ENCODE peak calls at places on chromosomes 11 and 22, in seven cellular contexts. K, E, L, O, I, N and S are unnamed samples.
A peak's percentile ranks its signal among the peaks of the same experiment; 100 is the strongest.

GRCh38 chr22:26681395-26681821 is 24.0 kb downstream of the MIAT start:
- DNase-seq in L (peak; percentile 53), I (peak; percentile 77), E (no peak), N (peak; percentile 76), K (peak; percentile 83), O (no peak), S (peak; percentile 85)

GRCh38 chr11:121503056-121503455 is 50.3 kb upstream of the SORL1-AS1 start:
- DNase-seq in K (no peak), L (no peak), N (no peak), O (peak; percentile 28), I (no peak), E (no peak), S (no peak)

GRCh38 chr11:27141576-27141975 is 101.0 kb downstream of the BBOX1 start:
- DNase-seq in N (no peak), O (no peak), L (no peak), E (no peak), I (no peak), K (no peak), S (no peak)

GRCh38 chr22:29014773-29015172 is 46.9 kb downstream of the C22orf31 start:
- DNase-seq in I (no peak), O (no peak), N (no peak), K (no peak), E (no peak), L (no peak), S (no peak)

GRCh38 chr22:36756746-36757607 is 18.9 kb downstream of the IFT27 start:
- DNase-seq in E (no peak), I (peak; percentile 25), L (peak; percentile 51), N (no peak), O (no peak), K (no peak), S (no peak)

GRCh38 chr11:15918212-15918611 is 438.1 kb downstream of the SOX6 start:
- DNase-seq in I (no peak), N (no peak), K (peak; percentile 20), E (no peak), L (peak; percentile 17), O (no peak), S (no peak)

GRCh38 chr11:113504586-113504985 is 29.4 kb upstream of the DRD2 start:
- DNase-seq in N (no peak), I (no peak), E (no peak), O (no peak), L (no peak), K (no peak), S (peak; percentile 6)

GRCh38 chr11:34194576-34195335 is 89.3 kb downstream of the NAT10 start:
- DNase-seq in K (peak; percentile 39), O (no peak), N (no peak), I (peak; percentile 57), L (no peak), E (no peak), S (no peak)

GRCh38 chr11:112248216-112248615 is 12.4 kb downstream of the PLET1 start:
- DNase-seq in K (no peak), L (no peak), N (no peak), E (no peak), I (no peak), O (peak; percentile 59), S (no peak)

GRCh38 chr11:64859542-64860414 is 15.3 kb upstream of the CDC42BPG start:
- DNase-seq in E (no peak), K (no peak), L (no peak), O (no peak), N (no peak), I (no peak), S (no peak)

GRCh38 chr11:119055901-119056300 is 1.1 kb downstream of the HYOU1 start:
- DNase-seq in E (peak; percentile 42), L (no peak), K (peak; percentile 32), N (no peak), I (no peak), O (peak; percentile 36), S (peak; percentile 8)

GRCh38 chr11:109794501-109794900 is 298.7 kb upstream of the ZC3H12C start:
- DNase-seq in L (no peak), I (no peak), O (no peak), E (no peak), K (no peak), N (no peak), S (no peak)

GRCh38 chr11:131246589-131247164 is 123.7 kb upstream of the NTM start:
- DNase-seq in L (no peak), N (peak; percentile 34), O (peak; percentile 33), E (no peak), K (peak; percentile 81), I (peak; percentile 86), S (no peak)

GRCh38 chr11:45407226-45407625 is 121.1 kb upstream of the SYT13 start:
- DNase-seq in L (no peak), N (no peak), E (no peak), O (no peak), I (no peak), K (no peak), S (no peak)

GRCh38 chr11:132895340-132895739 is 637.0 kb downstream of the OPCML start:
- DNase-seq in O (peak; percentile 85), E (no peak), I (no peak), L (no peak), K (no peak), N (no peak), S (peak; percentile 7)

GRCh38 chr11:125402436-125402835 is 93.6 kb downstream of the FEZ1 start:
- DNase-seq in O (peak; percentile 15), I (no peak), E (no peak), K (no peak), N (no peak), L (no peak), S (peak; percentile 49)

GRCh38 chr11:128210148-128210940 is 377.0 kb downstream of the ETS1 start:
- DNase-seq in K (no peak), N (peak; percentile 58), E (peak; percentile 98), L (no peak), I (peak; percentile 53), O (peak; percentile 100), S (peak; percentile 94)

GRCh38 chr11:20536784-20537183 is 62.6 kb upstream of the SLC6A5 start:
- DNase-seq in K (no peak), L (no peak), O (no peak), E (no peak), N (no peak), I (no peak), S (no peak)

GRCh38 chr22:19890502-19891349 is 36.1 kb upstream of the GNB1L start:
- DNase-seq in L (no peak), I (no peak), K (no peak), O (no peak), E (no peak), N (no peak), S (no peak)

GRCh38 chr11:109298865-109299264 is 123.1 kb upstream of the C11orf87 start:
- DNase-seq in K (no peak), E (no peak), L (no peak), I (no peak), N (no peak), O (no peak), S (no peak)

GRCh38 chr22:21639359-21639758 is 2.7 kb upstream of the SDF2L1 start:
- DNase-seq in E (no peak), L (no peak), O (no peak), K (no peak), I (no peak), N (no peak), S (no peak)

GRCh38 chr22:37019309-37020191 is at the start of the genes MPST and TST:
- DNase-seq in L (peak; percentile 91), K (peak; percentile 93), E (no peak), O (no peak), N (peak; percentile 81), I (peak; percentile 74), S (peak; percentile 76)

GRCh38 chr22:20657963-20658362 is 116.0 kb upstream of the SERPIND1 start:
- DNase-seq in O (no peak), L (no peak), E (no peak), K (no peak), N (no peak), I (no peak), S (no peak)

GRCh38 chr11:45026835-45027234 is 76.2 kb upstream of the TP53I11 start:
- DNase-seq in I (no peak), O (no peak), E (no peak), L (no peak), K (no peak), N (no peak), S (no peak)

GRCh38 chr11:97683733-97684132 is 1293.9 kb downstream of the JRKL start:
- DNase-seq in I (peak; percentile 80), L (no peak), K (peak; percentile 23), E (no peak), N (no peak), O (peak; percentile 31), S (no peak)

GRCh38 chr22:43860126-43860525 is 2.2 kb downstream of the SULT4A1 start:
- DNase-seq in O (no peak), N (no peak), K (no peak), E (no peak), I (peak; percentile 30), L (no peak), S (no peak)
- TF ChIP-seq CTCF in O (no peak), N (no peak), K (no peak), E (no peak), I (no peak), L (no peak), S (no peak)

GRCh38 chr11:31535479-31535878 is 25.9 kb downstream of the ELP4 start:
- DNase-seq in N (no peak), E (no peak), O (no peak), L (no peak), I (no peak), K (no peak), S (no peak)
- TF ChIP-seq CTCF in N (no peak), E (no peak), O (no peak), L (no peak), I (no peak), K (no peak), S (no peak)

DNA sequence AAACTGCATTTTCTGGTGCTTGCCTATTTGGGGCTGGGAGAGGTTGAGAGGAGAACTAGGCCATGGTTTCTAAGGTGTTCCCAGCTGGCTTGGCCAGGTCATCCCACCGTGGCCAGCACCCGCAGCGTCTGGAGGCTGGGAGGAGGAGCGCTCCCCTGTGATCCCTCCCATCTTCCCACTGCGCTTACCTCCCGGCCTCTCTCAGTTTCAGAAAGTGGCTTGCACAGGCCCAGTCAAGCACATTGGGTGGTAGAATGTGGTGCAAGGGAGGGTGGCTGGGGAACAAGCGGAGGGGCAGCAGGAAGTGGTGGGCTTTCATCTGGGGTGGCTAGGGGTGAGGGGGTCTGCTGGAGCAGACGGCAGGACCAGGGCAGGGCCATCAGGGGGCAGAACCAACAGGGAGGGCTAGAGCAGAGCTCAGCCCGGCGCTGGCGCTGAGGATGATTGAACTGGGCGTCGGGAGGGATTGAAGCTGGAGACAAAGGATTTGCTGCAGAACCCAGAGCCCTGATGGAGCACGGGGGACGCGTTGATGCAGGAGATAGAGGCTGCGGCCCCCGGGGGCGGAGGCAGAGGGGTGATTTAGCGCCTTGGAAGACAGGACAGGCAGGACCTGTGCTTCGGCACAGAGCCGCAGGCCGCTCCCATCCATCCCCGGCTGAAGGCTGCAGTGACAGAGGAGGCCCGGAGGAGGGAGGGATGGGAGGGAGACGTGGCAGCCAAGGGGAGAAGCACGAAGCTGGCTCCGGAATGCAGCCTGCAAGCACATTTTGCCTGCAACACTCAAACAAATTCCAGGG is 76.0 kb downstream of the TRIM29 start:
- DNase-seq in O (no peak), E (no peak), L (no peak), K (peak; percentile 89), N (no peak), I (peak; percentile 74), S (peak; percentile 3)
- TF ChIP-seq CTCF in O (peak; percentile 15), E (no peak), L (no peak), K (peak; percentile 8), N (no peak), I (peak; percentile 9), S (no peak)

DNA sequence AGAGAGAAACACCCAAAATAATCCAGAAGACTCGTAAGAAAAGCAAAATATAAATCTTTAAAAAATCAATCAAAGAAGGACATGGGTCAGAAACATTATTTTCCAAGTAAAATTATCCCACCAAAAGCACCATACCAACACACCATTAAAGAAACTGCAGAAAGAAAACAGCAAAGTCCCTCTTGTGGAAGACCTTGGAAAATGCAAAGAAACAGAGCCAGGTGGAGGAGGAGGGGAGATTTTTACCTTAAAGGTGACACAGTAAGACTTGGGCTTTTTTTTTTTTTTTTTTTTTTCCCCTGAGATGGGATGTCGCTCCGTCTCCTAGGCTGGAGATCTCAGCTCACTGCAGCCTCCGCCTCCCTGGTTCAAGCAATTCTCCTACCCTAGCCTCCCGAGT is 123.8 kb downstream of the LARGE1 start:
- DNase-seq in K (no peak), E (no peak), N (no peak), I (no peak), L (no peak), O (no peak), S (no peak)
- TF ChIP-seq CTCF in K (peak; percentile 26), E (no peak), N (no peak), I (peak; percentile 62), L (no peak), O (no peak), S (no peak)